ENCODE peak calls at places on chromosome 20, in seven cellular contexts. A is HCT116, S is K562, O is GM12878, Z is HepG2, B is H1, I is SK-N-SH. W is an unnamed sample.

GRCh38 chr20:35332540-35333200 is 40.4 kb upstream of the FAM83C start:
- DNase-seq in A (no peak), S (no peak), O (no peak), Z (no peak), B (no peak), I (no peak), W (no peak)

GRCh38 chr20:44171775-44172571 is 15.0 kb downstream of the JPH2 start:
- DNase-seq in A (no peak), S (no peak), O (no peak), Z (no peak), B (no peak), I (no peak), W (peak; percentile 56)

GRCh38 chr20:56359212-56360132 is 698 bp downstream of the FAM210B start:
- DNase-seq in A (no peak), S (no peak), O (no peak), Z (peak; percentile 79), B (no peak), I (peak; percentile 65), W (peak; percentile 65)

GRCh38 chr20:57020364-57020763 is 246.1 kb downstream of the BMP7 start:
- DNase-seq in A (no peak), S (no peak), O (no peak), Z (no peak), B (no peak), I (no peak), W (no peak)

GRCh38 chr20:62066983-62067433 is 1.3 kb upstream of the TAF4 start:
- DNase-seq in A (no peak), S (peak; percentile 44), O (peak; percentile 33), Z (peak; percentile 94), B (no peak), I (no peak), W (peak; percentile 18)

GRCh38 chr20:19211661-19212523 is 550 bp upstream of the SLC24A3 start:
- DNase-seq in A (no peak), S (no peak), O (no peak), Z (no peak), B (no peak), I (peak; percentile 30), W (no peak)

GRCh38 chr20:6473197-6473596 is 294.3 kb upstream of the BMP2 start:
- DNase-seq in A (no peak), S (no peak), O (no peak), Z (no peak), B (no peak), I (no peak), W (no peak)

GRCh38 chr20:21102691-21103311 is 3.4 kb downstream of the LINC00237 start:
- DNase-seq in A (no peak), S (no peak), O (no peak), Z (no peak), B (no peak), I (peak; percentile 64), W (no peak)

GRCh38 chr20:46964299-46965123 is 69.9 kb downstream of the EYA2 start:
- DNase-seq in A (no peak), S (no peak), O (no peak), Z (no peak), B (no peak), I (no peak), W (no peak)

GRCh38 chr20:46963758-46964181 is 69.1 kb downstream of the EYA2 start:
- DNase-seq in A (no peak), S (no peak), O (no peak), Z (no peak), B (no peak), I (no peak), W (no peak)

GRCh38 chr20:46965477-46965876 is 70.8 kb downstream of the EYA2 start:
- DNase-seq in A (no peak), S (no peak), O (no peak), Z (no peak), B (no peak), I (no peak), W (peak; percentile 90)

GRCh38 chr20:46963196-46963529 is 68.5 kb downstream of the EYA2 start:
- DNase-seq in A (no peak), S (no peak), O (no peak), Z (no peak), B (no peak), I (peak; percentile 77), W (peak; percentile 20)

DNA sequence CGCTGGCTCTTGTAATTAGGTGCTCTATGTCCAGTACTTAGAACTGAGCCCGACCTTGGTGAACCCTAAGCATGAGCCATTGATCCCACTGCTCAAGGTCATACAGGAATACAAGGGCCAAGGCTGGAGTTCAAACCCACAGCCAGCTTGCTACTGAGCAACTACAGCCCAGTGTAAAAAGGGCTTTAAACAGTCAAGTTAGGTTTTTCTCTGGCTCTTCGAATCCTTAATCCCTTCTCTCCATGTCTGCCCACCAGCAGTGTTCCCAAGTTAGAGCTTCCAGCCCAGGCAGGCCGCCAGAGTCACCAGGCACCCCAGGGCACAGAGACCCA is 70.4 kb downstream of the EYA2 start:
- DNase-seq in A (no peak), S (no peak), O (no peak), Z (no peak), B (no peak), I (no peak), W (no peak)
- TF ChIP-seq JUND in A (no peak), S (no peak), O (no peak), Z (no peak), B (no peak), I (no peak), W (no peak)

GRCh38 chr20:49570828-49571552 is 3.1 kb upstream of the PTGIS start:
- DNase-seq in A (no peak), S (no peak), O (no peak), Z (no peak), B (no peak), I (no peak), W (no peak)

GRCh38 chr20:49572857-49573256 is 4.9 kb upstream of the PTGIS start:
- DNase-seq in A (no peak), S (no peak), O (no peak), Z (no peak), B (no peak), I (no peak), W (no peak)

GRCh38 chr20:49571553-49571835 is 3.6 kb upstream of the PTGIS start:
- DNase-seq in A (no peak), S (no peak), O (no peak), Z (no peak), B (no peak), I (no peak), W (no peak)

GRCh38 chr20:49575551-49576060 is 7.7 kb upstream of the PTGIS start:
- DNase-seq in A (no peak), S (no peak), O (no peak), Z (no peak), B (no peak), I (no peak), W (no peak)

DNA sequence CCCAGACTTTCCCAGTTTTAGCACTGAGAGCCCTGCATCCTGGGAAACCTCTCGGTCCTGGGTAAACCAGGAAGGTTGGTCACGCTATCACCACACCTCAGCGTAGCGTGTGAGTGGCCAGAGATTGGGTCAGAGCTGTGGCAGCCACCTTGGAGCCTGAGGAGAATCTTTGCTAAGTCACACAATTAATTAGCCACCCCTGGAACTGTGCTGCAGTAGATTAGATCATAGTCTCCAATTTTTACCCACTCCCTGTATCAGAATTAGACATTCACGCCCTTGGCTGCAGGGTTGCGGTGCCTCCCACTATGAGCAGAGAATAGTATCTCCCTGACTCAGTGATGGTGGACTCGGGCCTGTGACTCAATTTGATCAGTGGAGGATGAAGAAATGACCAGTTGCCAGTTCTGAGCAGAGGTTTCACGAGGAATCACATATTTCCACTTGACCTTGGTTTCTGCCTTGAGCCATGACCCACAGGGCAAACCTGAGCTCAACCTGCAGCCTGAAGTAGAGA is 6.0 kb upstream of the PTGIS start:
- DNase-seq in A (no peak), S (no peak), O (no peak), Z (no peak), B (no peak), I (no peak), W (no peak)
- TF ChIP-seq JUND in A (no peak), S (no peak), O (no peak), Z (no peak), B (no peak), I (no peak), W (no peak)

DNA sequence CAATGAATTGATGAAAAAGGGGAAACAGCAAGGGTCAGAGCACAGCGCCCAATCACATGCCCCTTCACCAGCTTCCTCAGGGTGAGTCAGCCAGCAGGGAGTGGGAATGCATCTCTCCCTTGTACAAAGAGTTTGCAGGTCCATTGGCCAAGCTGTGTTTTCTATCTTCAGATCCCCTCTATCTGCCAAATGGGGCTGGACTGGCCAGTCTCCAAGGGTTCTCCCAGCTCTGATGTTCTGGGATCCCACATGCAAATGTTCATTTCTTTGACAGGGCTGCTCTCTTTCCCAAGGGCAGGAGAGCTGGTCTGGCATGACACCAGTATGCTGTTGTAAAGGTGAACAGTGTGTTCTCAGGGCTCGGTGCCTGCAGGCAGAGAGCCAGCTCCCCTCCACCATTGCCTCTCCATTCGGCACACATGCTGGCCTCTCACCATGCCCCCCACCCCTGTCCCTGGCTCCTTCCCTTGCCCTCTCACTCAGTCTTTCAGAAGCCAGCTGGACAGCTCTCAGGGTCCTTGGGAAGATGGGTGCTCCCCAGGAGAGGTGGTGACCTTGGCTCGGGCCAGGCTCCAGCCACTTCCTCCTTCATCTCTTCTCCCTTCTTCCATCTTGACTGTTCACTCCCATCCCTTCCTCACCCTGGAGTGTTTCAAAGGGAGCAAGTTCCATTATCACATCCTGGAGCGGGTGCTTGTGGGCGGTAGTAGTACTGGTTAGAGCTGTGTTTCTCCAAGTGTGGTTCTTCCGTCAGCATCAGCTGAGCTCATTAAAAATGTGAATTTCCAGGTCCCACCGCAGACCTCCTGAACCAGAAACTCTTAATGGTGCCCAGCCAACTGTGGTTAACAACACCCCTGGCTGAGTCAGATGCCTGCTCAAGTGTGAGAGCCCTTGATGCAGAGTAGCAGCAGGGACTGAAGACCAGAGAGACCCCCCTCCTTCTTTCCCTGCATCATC is 24.7 kb downstream of the ANGPT4 start:
- DNase-seq in A (no peak), S (no peak), O (peak; percentile 37), Z (no peak), B (no peak), I (no peak), W (no peak)
- TF ChIP-seq JUND in A (no peak), S (no peak), O (no peak), Z (no peak), B (no peak), I (no peak), W (no peak)

GRCh38 chr20:38651562-38651961 is 50.0 kb downstream of the ARHGAP40 start:
- DNase-seq in A (no peak), S (no peak), O (no peak), Z (no peak), B (no peak), I (no peak), W (no peak)

GRCh38 chr20:38645980-38646858 is 44.6 kb downstream of the ARHGAP40 start:
- DNase-seq in A (peak; percentile 43), S (peak; percentile 94), O (peak; percentile 25), Z (peak; percentile 71), B (peak; percentile 36), I (peak; percentile 93), W (peak; percentile 84)

GRCh38 chr20:38651154-38651553 is 49.5 kb downstream of the ARHGAP40 start:
- DNase-seq in A (no peak), S (no peak), O (no peak), Z (no peak), B (no peak), I (no peak), W (no peak)

GRCh38 chr20:38650010-38650409 is 48.4 kb downstream of the ARHGAP40 start:
- DNase-seq in A (no peak), S (no peak), O (no peak), Z (no peak), B (no peak), I (no peak), W (no peak)

DNA sequence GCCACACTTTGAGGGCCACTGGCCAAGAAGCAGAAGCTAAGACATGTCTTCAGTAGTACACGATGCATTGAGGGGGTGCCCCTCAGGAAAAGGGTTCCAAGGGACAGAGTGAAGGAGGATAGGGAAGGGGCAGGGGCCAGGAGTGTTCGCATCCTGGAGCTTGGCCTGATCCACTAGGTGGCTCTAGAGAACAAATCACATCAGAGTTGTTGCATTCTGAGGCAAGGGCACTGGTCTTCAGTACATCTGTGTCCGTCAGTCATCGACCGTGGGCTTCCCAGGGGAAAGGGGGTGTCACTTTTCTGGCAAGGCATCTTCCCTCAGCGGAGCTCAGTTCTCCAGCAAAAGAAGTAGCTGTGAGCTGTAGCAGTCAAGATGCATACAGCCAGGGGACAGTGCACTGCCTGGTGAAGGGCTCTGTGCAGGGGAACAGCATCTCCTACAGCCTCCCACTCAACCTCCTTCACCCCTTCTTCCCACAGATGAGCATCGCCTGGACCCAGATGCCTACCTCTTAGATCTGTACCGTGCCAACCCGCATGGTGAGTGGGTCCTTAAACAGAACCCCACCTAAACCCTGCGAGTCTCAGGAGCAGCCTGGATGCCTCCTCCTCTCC is 47.8 kb downstream of the ARHGAP40 start:
- DNase-seq in A (no peak), S (peak; percentile 41), O (no peak), Z (peak; percentile 59), B (no peak), I (peak; percentile 72), W (peak; percentile 33)
- TF ChIP-seq JUND in A (no peak), S (peak; percentile 21), O (no peak), Z (no peak), B (no peak), I (no peak), W (no peak)